ENCODE peak calls at places on chromosomes 5 and 9, in eight cellular contexts. J is GM23338, W is HL-60, Y is A549, U is SK-N-SH, C is HCT116, P is Panc1, V is GM12878. R is an unnamed sample.

GRCh38 chr9:131578778-131579504 is 33.6 kb downstream of the PRRT1B start:
- DNase-seq in J (no peak), W (no peak), Y (no peak), U (peak), C (no peak), P (no peak), V (peak), R (no peak)

GRCh38 chr9:87479801-87480201 is 17.9 kb upstream of the DAPK1 start:
- DNase-seq in J (no peak), W (peak), Y (no peak), U (no peak), C (no peak), P (no peak), V (peak), R (no peak)

GRCh38 chr5:146640285-146640896 is 124.4 kb upstream of the GPR151 start:
- DNase-seq in J (no peak), W (no peak), Y (no peak), U (no peak), C (no peak), P (no peak), V (no peak), R (no peak)

GRCh38 chr5:58872670-58873273 is 289.9 kb downstream of the RAB3C start:
- DNase-seq in J (no peak), W (no peak), Y (no peak), U (no peak), C (no peak), P (no peak), V (no peak), R (no peak)

GRCh38 chr9:32378993-32379729 is 5.3 kb upstream of the ACO1 start:
- DNase-seq in J (peak), W (peak), Y (peak), U (peak), C (peak), P (peak), V (peak), R (peak)

GRCh38 chr9:97906236-97906831 is 16.0 kb downstream of the TRMO start:
- DNase-seq in J (no peak), W (peak), Y (no peak), U (no peak), C (no peak), P (no peak), V (no peak), R (no peak)

GRCh38 chr5:77995793-77996409 is 219.8 kb upstream of the TBCA start:
- DNase-seq in J (no peak), W (no peak), Y (no peak), U (no peak), C (no peak), P (no peak), V (no peak), R (no peak)

GRCh38 chr5:21919417-21920022 is 933.6 kb downstream of the CDH12 start:
- DNase-seq in J (peak), W (peak), Y (peak), U (peak), C (no peak), P (peak), V (peak), R (peak)

GRCh38 chr5:132103380-132103951 is 29.9 kb downstream of the CSF2 start:
- DNase-seq in J (no peak), W (peak), Y (peak), U (peak), C (peak), P (peak), V (peak), R (peak)

GRCh38 chr5:72860499-72860898 is 44.0 kb downstream of the TNPO1 start:
- DNase-seq in J (no peak), W (no peak), Y (no peak), U (no peak), C (no peak), P (no peak), V (no peak), R (no peak)

GRCh38 chr9:10479172-10479571 is 133.6 kb downstream of the PTPRD start:
- DNase-seq in J (peak), W (no peak), Y (no peak), U (peak), C (no peak), P (no peak), V (no peak), R (peak)

GRCh38 chr5:1801061-1801953 is at the start of gene NDUFS6:
- DNase-seq in J (peak), W (peak), Y (peak), U (peak), C (no peak), P (peak), V (no peak), R (peak)

GRCh38 chr9:137138058-137138697 is 776 bp upstream of the GRIN1 start:
- DNase-seq in J (peak), W (no peak), Y (no peak), U (peak), C (no peak), P (no peak), V (no peak), R (peak)

GRCh38 chr5:118967059-118967508 is 21.3 kb downstream of the DTWD2 start:
- DNase-seq in J (no peak), W (no peak), Y (no peak), U (no peak), C (no peak), P (no peak), V (no peak), R (no peak)

GRCh38 chr9:124818431-124819281 is 34.6 kb upstream of the WDR38 start:
- DNase-seq in J (peak), W (no peak), Y (no peak), U (peak), C (peak), P (no peak), V (no peak), R (peak)

GRCh38 chr5:5710471-5710870 is 288.0 kb downstream of the ICE1 start:
- DNase-seq in J (no peak), W (no peak), Y (no peak), U (peak), C (no peak), P (no peak), V (no peak), R (no peak)

GRCh38 chr5:74027732-74028338 is 401.8 kb downstream of the ARHGEF28 start:
- DNase-seq in J (no peak), W (no peak), Y (no peak), U (no peak), C (no peak), P (no peak), V (no peak), R (no peak)

GRCh38 chr5:159956074-159956473 is 39.8 kb downstream of the ADRA1B start:
- DNase-seq in J (no peak), W (no peak), Y (no peak), U (no peak), C (no peak), P (no peak), V (no peak), R (no peak)

GRCh38 chr9:83405674-83406255 is 132.4 kb downstream of the FRMD3 start:
- DNase-seq in J (peak), W (no peak), Y (no peak), U (no peak), C (no peak), P (no peak), V (no peak), R (no peak)

GRCh38 chr5:172223901-172224873 is 30.2 kb downstream of the EFCAB9 start:
- DNase-seq in J (no peak), W (no peak), Y (no peak), U (no peak), C (no peak), P (no peak), V (peak), R (no peak)

GRCh38 chr5:83227611-83228010 is 150.3 kb downstream of the XRCC4 start:
- DNase-seq in J (no peak), W (no peak), Y (no peak), U (no peak), C (no peak), P (no peak), V (no peak), R (no peak)

GRCh38 chr5:68074633-68075032 is 140.9 kb upstream of the PIK3R1 start:
- DNase-seq in J (no peak), W (no peak), Y (no peak), U (no peak), C (no peak), P (no peak), V (no peak), R (no peak)

GRCh38 chr9:20884985-20885593 is 146.4 kb downstream of the HACD4 start:
- DNase-seq in J (peak), W (peak), Y (peak), U (peak), C (peak), P (peak), V (peak), R (no peak)

GRCh38 chr9:133064241-133065069 is 2.7 kb downstream of the CEL start:
- DNase-seq in J (no peak), W (no peak), Y (no peak), U (no peak), C (no peak), P (no peak), V (no peak), R (no peak)

GRCh38 chr5:57438162-57438561 is 44.4 kb downstream of the ACTBL2 start:
- DNase-seq in J (no peak), W (no peak), Y (no peak), U (no peak), C (no peak), P (no peak), V (no peak), R (no peak)

GRCh38 chr5:173474881-173475287 is 141.6 kb downstream of the BOD1 start:
- DNase-seq in J (no peak), W (no peak), Y (no peak), U (no peak), C (no peak), P (no peak), V (no peak), R (no peak)
- TF ChIP-seq REST in J (no peak), W (no peak), Y (no peak), U (no peak), C (no peak), P (no peak), V (no peak), R (no peak)

DNA sequence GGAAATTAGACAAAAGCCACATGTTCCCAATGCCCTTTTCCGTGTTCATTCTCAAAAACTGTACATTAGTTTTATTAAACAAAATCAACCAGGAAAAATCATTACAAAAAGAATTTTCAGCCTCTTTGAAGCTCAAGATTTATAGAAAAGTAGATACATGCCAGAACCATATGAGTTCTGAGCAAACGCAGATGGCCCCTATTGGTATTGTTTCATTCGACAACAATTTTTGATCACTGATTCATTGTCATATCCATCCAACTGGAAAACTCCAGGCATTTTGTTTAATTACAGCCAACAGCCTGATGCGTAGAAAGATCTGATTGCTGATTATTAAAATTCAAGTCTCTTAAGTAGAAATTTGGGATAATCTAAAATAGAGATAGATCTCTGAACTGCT is 148.4 kb upstream of the GRAMD2B start:
- DNase-seq in J (no peak), W (no peak), Y (no peak), U (no peak), C (no peak), P (no peak), V (no peak), R (no peak)
- TF ChIP-seq REST in J (no peak), W (no peak), Y (no peak), U (no peak), C (no peak), P (no peak), V (no peak), R (no peak)

DNA sequence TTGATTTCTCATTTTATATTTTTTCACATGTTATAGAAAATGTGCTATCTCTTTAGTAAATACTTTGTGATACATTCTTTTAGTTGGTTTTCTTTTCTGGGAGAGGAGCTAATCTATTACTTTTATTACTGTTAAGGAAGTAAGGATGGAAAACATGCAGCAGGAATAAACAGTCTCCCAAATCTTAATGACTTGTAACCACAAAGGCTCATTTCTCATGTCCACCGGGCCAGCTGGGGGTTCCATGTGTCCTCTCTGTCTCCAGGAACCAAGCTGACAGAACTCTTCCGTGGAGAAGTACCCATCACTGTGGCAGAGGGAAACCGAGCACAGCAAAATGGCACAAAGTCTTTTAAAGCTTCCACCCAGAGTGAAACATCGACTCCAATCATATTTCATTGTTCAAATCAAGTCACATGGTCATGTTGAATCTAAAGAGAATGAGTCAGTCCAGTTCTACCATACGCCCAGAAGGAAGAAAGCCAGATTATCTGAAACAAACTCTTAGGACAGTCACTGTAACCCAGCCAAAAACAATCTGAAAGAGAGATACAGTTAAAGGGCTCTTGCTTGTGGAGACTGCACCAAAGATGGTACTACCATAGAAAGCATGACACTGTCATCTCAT is 97.1 kb upstream of the CDH6 start:
- DNase-seq in J (no peak), W (no peak), Y (no peak), U (no peak), C (no peak), P (no peak), V (no peak), R (no peak)
- TF ChIP-seq REST in J (no peak), W (no peak), Y (no peak), U (no peak), C (no peak), P (no peak), V (no peak), R (no peak)

GRCh38 chr9:4301971-4302427 is 2.1 kb upstream of the GLIS3 start:
- DNase-seq in J (no peak), W (no peak), Y (peak), U (no peak), C (no peak), P (no peak), V (no peak), R (no peak)
- TF ChIP-seq REST in J (no peak), W (no peak), Y (no peak), U (peak), C (no peak), P (no peak), V (no peak), R (no peak)

DNA sequence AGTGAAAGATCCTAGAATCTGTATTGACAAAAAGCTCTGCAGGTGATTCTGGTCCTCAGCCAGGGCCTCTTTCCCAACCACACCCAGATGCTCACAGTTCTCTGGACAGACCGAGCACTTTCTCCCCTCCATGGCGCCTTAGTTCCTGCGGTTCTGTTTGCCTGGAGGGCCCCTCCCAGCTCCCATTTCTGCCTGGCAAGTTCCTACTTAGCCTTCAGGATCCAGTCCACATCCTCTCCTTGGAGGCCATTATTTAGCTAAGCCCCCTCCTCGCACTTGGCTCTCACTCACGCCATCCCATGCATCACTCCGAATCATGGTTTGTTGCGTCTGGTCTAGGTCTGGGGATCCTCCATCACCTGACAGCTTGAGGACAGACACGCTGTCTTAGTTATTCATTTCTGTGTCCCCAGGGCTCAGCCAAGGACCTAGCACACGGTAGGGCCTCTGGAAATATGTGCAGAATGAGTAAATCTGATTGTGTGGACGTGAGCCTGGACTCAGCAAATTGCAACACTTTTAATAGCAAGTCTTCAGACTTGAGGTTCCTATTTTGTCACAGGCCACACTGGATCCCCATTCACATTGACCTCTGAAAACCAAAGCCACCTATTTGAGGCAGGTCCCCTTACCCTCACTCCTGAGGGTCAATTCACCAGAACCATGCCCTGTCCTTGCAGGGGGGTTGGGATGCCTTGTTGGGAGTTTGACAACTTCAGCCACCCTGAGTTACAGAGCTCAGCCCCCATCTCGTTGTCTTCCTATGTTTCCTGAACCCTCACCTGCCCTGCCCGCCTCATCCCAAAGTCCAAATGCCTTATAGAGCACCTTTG is 50.7 kb downstream of the COL15A1 start:
- DNase-seq in J (no peak), W (no peak), Y (no peak), U (no peak), C (no peak), P (no peak), V (no peak), R (no peak)
- TF ChIP-seq REST in J (no peak), W (no peak), Y (no peak), U (no peak), C (no peak), P (no peak), V (no peak), R (no peak)

DNA sequence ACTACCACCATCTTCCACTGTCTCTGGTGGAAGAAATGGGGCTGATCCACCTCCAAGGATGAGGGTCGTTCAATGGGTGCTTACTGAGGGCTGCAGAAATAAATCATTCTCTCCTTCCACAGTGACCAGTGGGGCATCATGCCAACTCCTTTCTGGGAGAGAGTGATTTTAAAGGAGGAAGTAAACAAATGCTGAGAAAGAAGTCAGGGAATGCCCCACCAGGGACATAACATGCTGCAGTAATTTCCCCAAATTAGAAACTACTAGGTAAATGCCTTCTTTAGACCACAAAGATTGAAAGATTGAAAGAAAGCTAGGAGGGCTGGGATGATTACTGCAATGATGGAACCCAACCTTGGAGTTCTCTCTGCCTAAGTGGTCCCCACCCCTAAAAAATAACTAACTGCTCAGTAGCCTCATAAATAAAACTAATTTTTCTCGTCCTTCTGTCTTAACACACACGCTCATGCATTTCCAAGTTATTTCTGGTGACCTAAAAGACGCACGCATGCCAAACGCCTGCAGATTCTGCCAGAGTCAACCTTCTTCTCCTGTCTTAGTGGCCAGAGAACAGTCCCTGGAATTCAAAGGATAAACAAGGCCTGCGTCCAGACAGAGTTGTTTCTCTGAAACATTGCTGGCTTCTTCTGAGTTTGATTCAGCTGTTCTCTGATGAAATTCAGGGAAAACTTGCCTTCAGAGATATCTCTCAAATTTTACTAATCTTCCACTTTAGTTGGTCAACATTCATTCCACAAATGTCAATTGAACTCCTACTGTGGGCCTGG is 250.0 kb downstream of the NR3C1 start:
- DNase-seq in J (no peak), W (no peak), Y (no peak), U (no peak), C (no peak), P (no peak), V (no peak), R (no peak)
- TF ChIP-seq REST in J (no peak), W (no peak), Y (no peak), U (no peak), C (no peak), P (no peak), V (no peak), R (no peak)

GRCh38 chr5:16568875-16569580 is 47.8 kb downstream of the RETREG1 start:
- DNase-seq in J (no peak), W (no peak), Y (no peak), U (peak), C (no peak), P (no peak), V (no peak), R (no peak)
- TF ChIP-seq REST in J (no peak), W (no peak), Y (no peak), U (no peak), C (no peak), P (no peak), V (no peak), R (no peak)

R was measured in K562.